ENCODE peak calls at places on chromosome 7, in five cellular contexts. L is colonic mucosa; J is NCI-H774; U is memory B cell; Q is CD8-positive, alpha-beta T cell. N is an unnamed sample.
A peak's percentile ranks its signal among the peaks of the same experiment; 100 is the strongest.

GRCh38 chr7:55048221-55048859 is 29.5 kb downstream of the EGFR start:
- DNase-seq in Q (no peak), U (no peak), L (peak; percentile 50), J (peak; percentile 13), N (no peak)

GRCh38 chr7:46764100-46764941 is 817.6 kb downstream of the TNS3 start:
- DNase-seq in J (peak; percentile 1), Q (no peak), U (no peak), L (peak; percentile 31), N (peak; percentile 99)

GRCh38 chr7:106369349-106369748 is 84.6 kb upstream of the NAMPT start:
- DNase-seq in U (no peak), J (no peak), Q (no peak), L (no peak), N (no peak)

GRCh38 chr7:90726623-90727022 is 130.5 kb downstream of the CDK14 start:
- DNase-seq in Q (no peak), U (no peak), J (no peak), L (no peak), N (no peak)

GRCh38 chr7:110204527-110204926 is 886.4 kb upstream of the LRRN3 start:
- DNase-seq in L (no peak), Q (no peak), U (no peak), J (no peak), N (no peak)

GRCh38 chr7:64946772-64947171 is 43.7 kb downstream of the ZNF273 start:
- DNase-seq in U (no peak), J (no peak), L (no peak), Q (no peak), N (no peak)

GRCh38 chr7:12749746-12750145 is 62.3 kb downstream of the ARL4A start:
- DNase-seq in L (no peak), J (no peak), U (no peak), Q (no peak), N (no peak)

GRCh38 chr7:43884209-43884608 is 14.9 kb upstream of the MRPS24 start:
- DNase-seq in J (no peak), L (no peak), U (no peak), Q (no peak), N (no peak)

GRCh38 chr7:6505685-6506559 is 45.3 kb downstream of the GRID2IP start:
- DNase-seq in J (no peak), Q (no peak), L (no peak), U (no peak), N (no peak)

GRCh38 chr7:23530901-23531793 is 634 bp downstream of the TRA2A start:
- DNase-seq in Q (peak; percentile 49), L (peak; percentile 65), U (peak; percentile 48), J (peak; percentile 47), N (peak; percentile 65)

GRCh38 chr7:85564861-85565630 is 378.2 kb upstream of the SEMA3D start:
- DNase-seq in L (no peak), J (no peak), U (no peak), Q (no peak), N (no peak)

GRCh38 chr7:16260236-16260728 is 161.1 kb downstream of the CRPPA start:
- DNase-seq in J (no peak), Q (no peak), U (no peak), L (no peak), N (no peak)

GRCh38 chr7:46544396-46545008 is 623.4 kb upstream of the IGFBP3 start:
- DNase-seq in Q (no peak), L (no peak), J (no peak), U (no peak), N (peak; percentile 79)

GRCh38 chr7:66631471-66631870 is 2.8 kb downstream of the KCTD7 start:
- DNase-seq in L (no peak), Q (no peak), U (no peak), J (no peak), N (no peak)

GRCh38 chr7:38382627-38383026 is 109.2 kb upstream of the TARP start:
- DNase-seq in J (no peak), L (no peak), Q (no peak), U (no peak), N (no peak)

GRCh38 chr7:148738737-148739535 is 40.2 kb downstream of the CUL1 start:
- DNase-seq in Q (no peak), U (no peak), J (no peak), L (no peak), N (no peak)

GRCh38 chr7:44275829-44276570 is 49.4 kb downstream of the CAMK2B start:
- DNase-seq in J (no peak), Q (no peak), L (no peak), U (no peak), N (no peak)

GRCh38 chr7:70189261-70189660 is 591.0 kb downstream of the AUTS2 start:
- DNase-seq in U (no peak), L (no peak), Q (no peak), J (no peak), N (no peak)

GRCh38 chr7:24229481-24230226 is 54.3 kb upstream of the NPY start:
- DNase-seq in U (no peak), Q (no peak), L (no peak), J (no peak), N (no peak)

GRCh38 chr7:26375604-26376207 is 84.0 kb downstream of the SNX10 start:
- DNase-seq in L (no peak), U (no peak), Q (no peak), J (no peak), N (peak; percentile 9)

GRCh38 chr7:33806284-33807157 is 98.8 kb upstream of the BMPER start:
- DNase-seq in J (no peak), U (no peak), Q (no peak), L (no peak), N (no peak)

GRCh38 chr7:94584113-94584512 is 71.8 kb downstream of the SGCE start:
- DNase-seq in L (no peak), Q (no peak), U (no peak), J (peak; percentile 5), N (no peak)